ENCODE peak calls at places on chromosomes 7 and 10, in six cellular contexts. Q, X, J, Y, P and B are unnamed samples.
A peak's percentile ranks its signal among the peaks of the same experiment; 100 is the strongest.

GRCh38 chr10:48197236-48197899 is 77.1 kb downstream of the FRMPD2 start:
- DNase-seq in Q (no peak), X (no peak), J (no peak), Y (no peak), P (no peak), B (no peak)

GRCh38 chr7:46486264-46487206 is 565.5 kb upstream of the IGFBP3 start:
- DNase-seq in Q (peak; percentile 54), X (no peak), J (no peak), Y (no peak), P (no peak), B (no peak)

GRCh38 chr10:99433378-99434020 is 3.1 kb upstream of the GOT1 start:
- DNase-seq in Q (no peak), X (no peak), J (no peak), Y (no peak), P (no peak), B (no peak)

GRCh38 chr7:48250441-48250951 is 79.2 kb downstream of the ABCA13 start:
- DNase-seq in Q (no peak), X (no peak), J (peak; percentile 59), Y (no peak), P (peak; percentile 22), B (no peak)

GRCh38 chr10:77629775-77630565 is 7.6 kb downstream of the KCNMA1 start:
- DNase-seq in Q (no peak), X (no peak), J (no peak), Y (no peak), P (no peak), B (no peak)

GRCh38 chr7:73423519-73424485 is 9.8 kb upstream of the FZD9 start:
- DNase-seq in Q (no peak), X (no peak), J (peak; percentile 98), Y (no peak), P (peak; percentile 69), B (no peak)

GRCh38 chr7:96045919-96046318 is 273.6 kb downstream of the DYNC1I1 start:
- DNase-seq in Q (no peak), X (no peak), J (no peak), Y (peak; percentile 30), P (no peak), B (no peak)

GRCh38 chr7:2522780-2523433 is 3.3 kb downstream of the LFNG start:
- DNase-seq in Q (no peak), X (no peak), J (peak; percentile 44), Y (peak; percentile 85), P (no peak), B (no peak)

GRCh38 chr7:140595468-140596147 is 45.0 kb downstream of the DENND2A start:
- DNase-seq in Q (no peak), X (no peak), J (no peak), Y (no peak), P (no peak), B (no peak)

GRCh38 chr7:120729300-120729699 is 128.6 kb downstream of the TSPAN12 start:
- DNase-seq in Q (no peak), X (no peak), J (no peak), Y (no peak), P (no peak), B (no peak)

GRCh38 chr7:47326808-47327207 is 255.1 kb downstream of the TNS3 start:
- DNase-seq in Q (peak; percentile 40), X (no peak), J (no peak), Y (no peak), P (no peak), B (no peak)

GRCh38 chr7:106346678-106347217 is 62.0 kb upstream of the NAMPT start:
- DNase-seq in Q (no peak), X (no peak), J (peak; percentile 94), Y (no peak), P (no peak), B (no peak)

GRCh38 chr10:4131407-4132215 is 346.6 kb upstream of the KLF6 start:
- DNase-seq in Q (no peak), X (peak; percentile 63), J (peak; percentile 77), Y (no peak), P (no peak), B (no peak)

GRCh38 chr10:97229322-97229721 is 43.6 kb upstream of the SLIT1 start:
- DNase-seq in Q (no peak), X (no peak), J (peak; percentile 21), Y (no peak), P (no peak), B (no peak)

GRCh38 chr7:117297606-117298005 is 25.3 kb downstream of the WNT2 start:
- DNase-seq in Q (no peak), X (no peak), J (no peak), Y (no peak), P (no peak), B (no peak)

GRCh38 chr10:34033067-34033466 is 698.6 kb upstream of the NRP1 start:
- DNase-seq in Q (no peak), X (no peak), J (no peak), Y (no peak), P (no peak), B (no peak)

GRCh38 chr7:47552631-47553030 is 29.3 kb downstream of the TNS3 start:
- DNase-seq in Q (peak; percentile 36), X (no peak), J (no peak), Y (no peak), P (no peak), B (no peak)

GRCh38 chr7:74057987-74058386 is 25.6 kb upstream of the LIMK1 start:
- DNase-seq in Q (no peak), X (no peak), J (no peak), Y (no peak), P (no peak), B (no peak)

GRCh38 chr7:70726294-70726693 is 405.6 kb upstream of the GALNT17 start:
- DNase-seq in Q (no peak), X (no peak), J (no peak), Y (no peak), P (no peak), B (no peak)

GRCh38 chr10:98299341-98299740 is 31.3 kb upstream of the LOXL4 start:
- DNase-seq in Q (no peak), X (no peak), J (no peak), Y (no peak), P (peak; percentile 76), B (no peak)

GRCh38 chr10:21515581-21516269 is 9.8 kb downstream of the SKIDA1 start:
- DNase-seq in Q (no peak), X (no peak), J (no peak), Y (no peak), P (no peak), B (no peak)